ENCODE peak calls at places on chromosomes 2 and 18, in ten cellular contexts. Q, S, O, E, Z, F, H, N, V and Y are unnamed samples.
A peak's percentile ranks its signal among the peaks of the same experiment; 100 is the strongest.

GRCh38 chr18:31400191-31400590 is 23.6 kb downstream of the DSG4 start:
- DNase-seq in H (no peak), N (no peak), Z (no peak), E (no peak), Q (no peak), O (no peak), S (no peak), F (no peak), V (no peak), Y (no peak)

GRCh38 chr2:117058366-117058765 is 756.1 kb upstream of the DDX18 start:
- DNase-seq in N (no peak), S (no peak), F (no peak), Q (no peak), O (no peak), E (no peak), Z (no peak), H (no peak), V (no peak), Y (no peak)

GRCh38 chr18:10374615-10375295 is 79.7 kb upstream of the APCDD1 start:
- DNase-seq in Z (no peak), S (no peak), E (no peak), V (no peak), H (peak; percentile 82), Q (no peak), F (peak; percentile 27), O (no peak), N (no peak), Y (no peak)

GRCh38 chr2:190511104-190511503 is 23.4 kb downstream of the NEMP2 start:
- DNase-seq in S (no peak), Q (no peak), O (no peak), N (no peak), H (peak; percentile 36), E (peak; percentile 73), F (no peak), Z (peak; percentile 56), V (peak; percentile 74), Y (no peak)

GRCh38 chr2:78979380-78980238 is 45.9 kb upstream of the REG3G start:
- DNase-seq in H (peak; percentile 88), E (peak; percentile 6), V (peak; percentile 4), Z (peak; percentile 22), O (peak; percentile 64), Q (no peak), S (peak; percentile 20), F (peak; percentile 84), N (no peak), Y (peak; percentile 50)

GRCh38 chr2:133077259-133077822 is 407.3 kb upstream of the LYPD1 start:
- DNase-seq in H (no peak), F (no peak), V (peak; percentile 70), S (no peak), E (peak; percentile 74), N (no peak), O (peak; percentile 2), Q (no peak), Z (no peak), Y (no peak)

GRCh38 chr18:39453882-39454281 is 1888.3 kb upstream of the CELF4 start:
- DNase-seq in E (peak; percentile 88), O (peak; percentile 32), H (peak; percentile 4), V (peak; percentile 62), Z (peak; percentile 61), S (no peak), Q (peak; percentile 61), F (no peak), N (no peak), Y (no peak)

GRCh38 chr2:23480991-23481797 is 96.2 kb downstream of the KLHL29 start:
- DNase-seq in Z (peak; percentile 64), N (peak; percentile 42), Q (no peak), F (no peak), S (no peak), V (peak; percentile 85), O (no peak), E (peak; percentile 58), H (peak; percentile 73), Y (no peak)

GRCh38 chr2:238359403-238359802 is 39.1 kb downstream of the TRAF3IP1 start:
- DNase-seq in S (no peak), N (no peak), V (no peak), Q (no peak), H (no peak), Z (no peak), F (no peak), O (no peak), E (no peak), Y (no peak)

GRCh38 chr18:63949068-63949737 is at the start of gene HMSD:
- DNase-seq in N (peak; percentile 83), Q (no peak), H (peak; percentile 88), F (peak; percentile 70), E (peak; percentile 28), V (peak; percentile 16), S (peak; percentile 34), O (peak; percentile 35), Z (peak; percentile 42), Y (peak; percentile 73)
- TF ChIP-seq CTCF in N (peak; percentile 3), Q (peak; percentile 20), H (peak; percentile 58), F (no peak), E (peak; percentile 28), V (peak; percentile 52), S (peak; percentile 14), O (no peak), Z (no peak), Y (peak; percentile 28)

DNA sequence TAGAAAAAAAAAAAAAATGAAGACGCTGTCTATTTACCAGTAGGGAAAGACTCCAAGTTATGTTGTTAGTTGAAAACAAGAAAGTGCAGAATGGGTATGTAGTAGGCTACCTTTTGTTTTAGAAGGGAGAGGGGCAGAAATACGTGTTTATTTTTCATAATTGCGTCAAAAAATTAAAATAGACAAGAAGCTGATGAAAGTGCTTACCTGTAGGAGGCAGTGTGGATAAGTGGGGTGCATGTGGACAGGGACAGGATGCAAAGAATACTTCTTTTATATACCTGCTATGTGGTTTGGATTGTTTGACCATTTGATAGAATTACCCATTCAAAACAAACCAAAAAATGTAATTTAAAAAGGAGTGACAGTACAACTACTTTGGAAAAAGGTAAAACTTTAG is 3.0 kb upstream of the GCG start:
- DNase-seq in H (no peak), Q (no peak), V (no peak), S (no peak), O (no peak), E (no peak), F (no peak), Z (no peak), N (no peak), Y (no peak)
- TF ChIP-seq CTCF in H (peak; percentile 29), Q (no peak), V (no peak), S (no peak), O (no peak), E (no peak), F (no peak), Z (peak; percentile 25), N (no peak), Y (no peak)

GRCh38 chr2:172021955-172022354 is 22.2 kb downstream of the METAP1D start:
- DNase-seq in Q (no peak), Z (peak; percentile 42), S (no peak), O (no peak), E (peak; percentile 45), V (peak; percentile 52), N (no peak), H (peak; percentile 88), F (no peak), Y (no peak)

GRCh38 chr2:172021074-172021931 is 21.6 kb downstream of the METAP1D start:
- DNase-seq in Z (no peak), V (no peak), H (no peak), N (no peak), F (no peak), O (no peak), S (no peak), Q (no peak), E (no peak), Y (no peak)
- TF ChIP-seq CTCF in Z (no peak), V (no peak), H (no peak), N (no peak), F (no peak), O (no peak), S (no peak), Q (no peak), E (no peak), Y (no peak)

GRCh38 chr18:22324191-22325131 is 93.3 kb downstream of the CTAGE1 start:
- DNase-seq in F (no peak), N (peak; percentile 87), E (peak; percentile 34), H (peak; percentile 7), Z (peak; percentile 25), Q (no peak), V (peak; percentile 41), O (peak; percentile 81), S (no peak), Y (peak; percentile 17)
- TF ChIP-seq CTCF in F (no peak), N (no peak), E (no peak), H (peak; percentile 9), Z (peak; percentile 17), Q (no peak), V (peak; percentile 31), O (no peak), S (no peak), Y (no peak)